ENCODE peak calls at places on chromosomes 1 and 21, in five cellular contexts. G is cardiac fibroblast, W is iPS DF 6.9, H is ascending aorta, E is upper lobe of right lung. Q is an unnamed sample.

GRCh38 chr1:117262976-117263375 is 52.2 kb upstream of the VTCN1 start:
- DNase-seq in G (no peak), W (no peak), H (no peak), E (no peak), Q (no peak)

GRCh38 chr1:48405400-48405799 is 66.6 kb downstream of the SPATA6 start:
- DNase-seq in G (peak), W (no peak), H (no peak), E (no peak), Q (no peak)

GRCh38 chr1:92882817-92883216 is 51.0 kb downstream of the RPL5 start:
- DNase-seq in G (no peak), W (no peak), H (no peak), E (no peak), Q (no peak)

GRCh38 chr21:42563261-42564045 is 49.8 kb downstream of the SLC37A1 start:
- DNase-seq in G (no peak), W (no peak), H (no peak), E (peak), Q (no peak)

GRCh38 chr1:169295425-169295824 is 72.2 kb downstream of the NME7 start:
- DNase-seq in G (no peak), W (no peak), H (no peak), E (no peak), Q (no peak)

GRCh38 chr21:14050121-14050520 is 160.6 kb downstream of the LIPI start:
- DNase-seq in G (no peak), W (no peak), H (no peak), E (no peak), Q (no peak)

GRCh38 chr1:228487336-228488106 is at the start of gene RNF187:
- DNase-seq in G (no peak), W (no peak), H (no peak), E (peak), Q (no peak)

GRCh38 chr1:40182956-40183710 is 21.9 kb downstream of the RLF start:
- DNase-seq in G (peak), W (no peak), H (no peak), E (no peak), Q (no peak)

GRCh38 chr1:244709076-244709475 is 56.1 kb downstream of the DESI2 start:
- DNase-seq in G (no peak), W (no peak), H (no peak), E (no peak), Q (no peak)

GRCh38 chr1:219062161-219062560 is 111.5 kb upstream of the LYPLAL1 start:
- DNase-seq in G (peak), W (no peak), H (no peak), E (no peak), Q (no peak)

DNA sequence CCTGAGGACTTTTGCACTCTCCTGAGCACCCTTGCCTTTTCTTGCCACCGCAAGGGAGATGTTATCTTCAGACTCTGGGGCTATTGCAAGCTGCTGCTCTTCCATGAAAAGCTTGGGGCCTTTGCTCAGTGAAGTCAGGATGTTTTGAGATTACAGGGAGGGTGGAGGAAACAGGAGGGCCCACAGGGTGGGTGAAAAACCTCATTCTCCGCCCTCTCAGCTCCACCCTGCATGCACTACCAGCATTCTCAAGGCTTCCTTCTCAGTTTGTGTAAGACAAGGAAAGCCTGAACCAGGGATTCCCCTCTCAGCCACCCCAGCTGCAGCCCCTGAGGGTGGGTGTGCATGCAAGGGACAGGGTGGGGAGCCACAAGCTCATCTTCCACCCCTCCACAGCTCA is 25.8 kb upstream of the ZNF648 start:
- DNase-seq in G (no peak), W (no peak), H (no peak), E (no peak), Q (no peak)
- H3K4me3 ChIP-seq in G (no peak), W (no peak), H (no peak), E (no peak), Q (no peak)

DNA sequence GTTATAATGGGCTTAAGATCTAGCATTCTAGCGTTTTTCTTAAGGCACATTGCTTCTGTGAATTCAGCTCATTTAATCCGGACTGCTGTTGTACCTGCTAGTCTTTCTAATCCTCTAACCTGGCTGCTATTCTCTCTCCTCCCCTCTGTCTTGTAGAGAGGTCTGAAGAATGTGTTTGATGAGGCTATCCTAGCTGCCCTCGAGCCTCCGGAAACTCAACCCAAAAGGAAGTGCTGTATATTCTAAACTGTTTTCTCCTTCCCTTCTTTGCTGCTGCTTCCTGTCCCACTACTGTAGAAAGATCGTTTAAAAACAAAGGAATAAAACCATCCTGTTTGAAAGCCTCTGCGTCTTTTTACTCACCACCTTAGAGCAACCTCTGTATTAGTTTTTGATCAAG is 37.3 kb downstream of the CDC42 start:
- DNase-seq in G (no peak), W (peak), H (no peak), E (no peak), Q (no peak)
- H3K4me3 ChIP-seq in G (no peak), W (no peak), H (peak), E (peak), Q (no peak)

GRCh38 chr1:46152021-46152420 is 19.6 kb upstream of the PIK3R3 start:
- DNase-seq in G (peak), W (no peak), H (no peak), E (no peak), Q (no peak)

GRCh38 chr1:46157916-46158311 is 17.0 kb upstream of the TSPAN1 start:
- DNase-seq in G (no peak), W (no peak), H (no peak), E (no peak), Q (no peak)

GRCh38 chr1:46153732-46154131 is 21.2 kb upstream of the TSPAN1 start:
- DNase-seq in G (no peak), W (no peak), H (no peak), E (no peak), Q (no peak)

GRCh38 chr1:46150085-46150484 is 17.7 kb upstream of the PIK3R3 start:
- DNase-seq in G (peak), W (no peak), H (no peak), E (no peak), Q (no peak)

DNA sequence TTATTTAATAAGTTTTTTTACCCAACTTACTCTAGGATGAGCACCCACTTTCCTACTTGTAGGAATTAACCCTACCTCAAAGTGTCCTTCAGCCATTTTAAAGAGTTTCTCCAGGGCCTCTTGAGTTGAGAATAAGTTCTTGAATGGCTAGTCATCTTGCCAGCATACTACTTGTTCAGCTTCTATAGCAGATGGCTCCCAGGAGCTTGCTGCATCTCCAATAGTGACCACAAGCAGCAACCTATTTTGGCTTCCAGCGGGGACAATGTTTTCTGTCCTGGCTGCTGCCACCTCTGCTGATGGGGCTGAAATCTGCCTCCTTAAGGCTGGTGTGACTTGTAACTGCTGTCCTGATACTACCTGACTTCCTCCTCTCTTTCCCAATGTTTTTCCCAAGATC is 20.8 kb upstream of the PIK3R3 start:
- DNase-seq in G (no peak), W (no peak), H (no peak), E (no peak), Q (no peak)
- H3K4me3 ChIP-seq in G (no peak), W (no peak), H (no peak), E (no peak), Q (no peak)

GRCh38 chr1:65308781-65309316 is 494 bp upstream of the DNAJC6 start:
- DNase-seq in G (no peak), W (no peak), H (no peak), E (no peak), Q (no peak)
- H3K4me3 ChIP-seq in G (peak), W (peak), H (peak), E (peak), Q (peak)

GRCh38 chr1:26282694-26283019 is 2.8 kb downstream of the SH3BGRL3 start:
- DNase-seq in G (no peak), W (no peak), H (no peak), E (no peak), Q (no peak)
- H3K4me3 ChIP-seq in G (no peak), W (no peak), H (no peak), E (no peak), Q (no peak)

DNA sequence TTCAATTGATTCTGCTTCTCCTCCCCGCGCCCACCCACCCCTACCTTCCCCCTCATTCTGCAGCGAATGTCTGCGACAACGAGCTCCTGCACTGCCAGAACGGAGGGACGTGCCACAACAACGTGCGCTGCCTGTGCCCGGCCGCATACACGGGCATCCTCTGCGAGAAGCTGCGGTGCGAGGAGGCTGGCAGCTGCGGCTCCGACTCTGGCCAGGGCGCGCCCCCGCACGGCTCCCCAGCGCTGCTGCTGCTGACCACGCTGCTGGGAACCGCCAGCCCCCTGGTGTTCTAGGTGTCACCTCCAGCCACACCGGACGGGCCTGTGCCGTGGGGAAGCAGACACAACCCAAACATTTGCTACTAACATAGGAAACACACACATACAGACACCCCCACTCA is 339.7 kb downstream of the NTNG1 start:
- DNase-seq in G (no peak), W (no peak), H (no peak), E (no peak), Q (no peak)
- H3K4me3 ChIP-seq in G (no peak), W (no peak), H (no peak), E (no peak), Q (no peak)

GRCh38 chr1:201894343-201895119 is 5.8 kb downstream of the SHISA4 start:
- DNase-seq in G (no peak), W (no peak), H (no peak), E (no peak), Q (no peak)
- H3K4me3 ChIP-seq in G (no peak), W (no peak), H (no peak), E (no peak), Q (no peak)

Q was measured in vagina.